ENCODE peak calls at places on chromosome 2, in nine cellular contexts. K, I, R, D, P, S, A, X and N are unnamed samples.
A peak's percentile ranks its signal among the peaks of the same experiment; 100 is the strongest.

GRCh38 chr2:169892951-169893350 is 65.7 kb downstream of the UBR3 start:
- DNase-seq in K (no peak), I (no peak), R (no peak), D (no peak), P (no peak), S (no peak), A (no peak), X (no peak), N (no peak)

GRCh38 chr2:147331790-147332419 is 512.9 kb upstream of the ACVR2A start:
- DNase-seq in K (no peak), I (no peak), R (peak; percentile 11), D (peak; percentile 2), P (peak; percentile 34), S (no peak), A (peak; percentile 38), X (no peak), N (no peak)

GRCh38 chr2:110747522-110748488 is 15.4 kb downstream of the ACOXL start:
- DNase-seq in K (no peak), I (no peak), R (no peak), D (no peak), P (no peak), S (no peak), A (no peak), X (no peak), N (no peak)

GRCh38 chr2:33033524-33034150 is 86.9 kb downstream of the LTBP1 start:
- DNase-seq in K (no peak), I (no peak), R (peak; percentile 69), D (peak; percentile 38), P (no peak), S (no peak), A (no peak), X (peak; percentile 39), N (no peak)

GRCh38 chr2:225737556-225737955 is 338.0 kb downstream of the NYAP2 start:
- DNase-seq in K (no peak), I (no peak), R (no peak), D (no peak), P (no peak), S (no peak), A (no peak), X (no peak), N (no peak)

GRCh38 chr2:9003616-9004337 is at the start of gene MBOAT2:
- DNase-seq in K (peak; percentile 92), I (peak; percentile 93), R (peak; percentile 92), D (peak; percentile 95), P (peak; percentile 86), S (peak; percentile 43), A (peak; percentile 87), X (peak; percentile 100), N (peak; percentile 69)

GRCh38 chr2:96527052-96527964 is 9.2 kb upstream of the ARID5A start:
- DNase-seq in K (peak; percentile 69), I (peak; percentile 73), R (no peak), D (no peak), P (no peak), S (no peak), A (peak; percentile 42), X (peak; percentile 56), N (no peak)

GRCh38 chr2:43368483-43369385 is 142.3 kb upstream of the ZFP36L2 start:
- DNase-seq in K (no peak), I (no peak), R (no peak), D (no peak), P (no peak), S (no peak), A (no peak), X (no peak), N (no peak)

GRCh38 chr2:162058973-162059668 is 14.9 kb downstream of the DPP4 start:
- DNase-seq in K (no peak), I (no peak), R (no peak), D (no peak), P (no peak), S (peak; percentile 84), A (no peak), X (no peak), N (no peak)

GRCh38 chr2:38428940-38429339 is 51.9 kb upstream of the ATL2 start:
- DNase-seq in K (no peak), I (no peak), R (no peak), D (no peak), P (no peak), S (no peak), A (no peak), X (no peak), N (no peak)

GRCh38 chr2:108921096-108922030 is 67.7 kb downstream of the EDAR start:
- DNase-seq in K (peak; percentile 48), I (no peak), R (no peak), D (no peak), P (peak; percentile 16), S (no peak), A (peak; percentile 3), X (no peak), N (no peak)

GRCh38 chr2:163375472-163375871 is 360.3 kb downstream of the FIGN start:
- DNase-seq in K (no peak), I (no peak), R (peak; percentile 1), D (no peak), P (no peak), S (no peak), A (no peak), X (no peak), N (no peak)

GRCh38 chr2:172253190-172254052 is 150.7 kb upstream of the DLX2 start:
- DNase-seq in K (no peak), I (no peak), R (peak; percentile 95), D (peak; percentile 68), P (peak; percentile 50), S (no peak), A (peak; percentile 70), X (peak; percentile 34), N (no peak)

GRCh38 chr2:133266075-133266925 is 302.0 kb downstream of the NCKAP5 start:
- DNase-seq in K (no peak), I (peak; percentile 58), R (peak; percentile 64), D (no peak), P (peak; percentile 27), S (no peak), A (no peak), X (peak; percentile 70), N (no peak)

GRCh38 chr2:176117162-176117822 is 714 bp downstream of the HOXD10 start:
- DNase-seq in K (peak; percentile 48), I (peak; percentile 10), R (no peak), D (no peak), P (no peak), S (no peak), A (no peak), X (no peak), N (no peak)

GRCh38 chr2:166375205-166375735 is 474 bp downstream of the SCN9A start:
- DNase-seq in K (no peak), I (no peak), R (peak; percentile 36), D (no peak), P (no peak), S (no peak), A (no peak), X (peak; percentile 42), N (no peak)

DNA sequence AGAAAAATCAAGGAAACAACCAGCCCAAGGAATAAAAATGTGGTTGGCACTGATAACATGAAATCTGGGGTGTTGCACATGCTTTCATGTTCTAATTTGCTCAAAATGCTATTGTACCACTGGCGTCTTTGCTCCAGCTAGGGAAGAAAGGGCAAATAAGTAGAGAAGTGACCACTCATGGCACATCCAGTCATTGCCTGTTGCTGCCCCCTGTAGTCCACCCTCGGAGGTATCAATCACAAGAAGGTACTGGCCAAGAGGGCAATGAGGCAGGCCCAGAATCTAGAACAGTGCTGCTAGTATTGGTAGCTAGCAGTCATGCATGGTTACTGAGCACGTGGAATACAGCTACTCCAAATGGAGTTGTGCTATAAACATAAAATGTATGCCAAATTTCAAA is 213.4 kb downstream of the CDCA7 start:
- DNase-seq in K (no peak), I (no peak), R (peak; percentile 65), D (peak; percentile 46), P (no peak), S (no peak), A (peak; percentile 36), X (peak; percentile 6), N (peak; percentile 19)
- TF ChIP-seq CTCF in K (no peak), I (no peak), R (peak; percentile 53), D (peak; percentile 65), P (no peak), S (no peak), A (no peak), X (peak; percentile 32), N (no peak)

DNA sequence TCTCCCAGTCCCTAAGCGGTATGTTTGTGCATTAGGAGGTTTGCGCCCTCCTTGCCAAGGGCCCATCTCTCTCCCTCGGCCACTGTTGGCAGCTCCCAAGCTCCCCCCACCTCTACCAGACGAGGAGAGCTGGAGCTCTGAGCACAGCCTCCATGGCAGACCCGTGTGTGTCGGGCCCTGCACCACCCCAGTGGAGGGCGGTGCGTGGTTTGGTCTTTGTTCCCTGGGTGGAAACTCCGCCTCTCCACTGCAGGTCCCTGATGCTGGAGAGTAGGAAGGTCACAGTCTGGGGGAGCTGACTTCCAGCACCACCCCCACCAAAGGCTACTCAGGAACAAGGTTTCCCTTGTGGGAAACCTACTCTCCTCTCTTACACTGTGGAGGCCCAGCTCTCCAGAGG is 162.6 kb upstream of the FHL2 start:
- DNase-seq in K (no peak), I (no peak), R (no peak), D (no peak), P (no peak), S (no peak), A (no peak), X (no peak), N (no peak)
- TF ChIP-seq EP300 in K (no peak), I (no peak), R (no peak), D (no peak), P (no peak), S (no peak), A (no peak), X (no peak), N (no peak)

GRCh38 chr2:152718047-152718908 is at the start of gene ARL6IP6:
- DNase-seq in K (peak; percentile 95), I (peak; percentile 91), R (peak; percentile 92), D (peak; percentile 97), P (peak; percentile 93), S (peak; percentile 64), A (peak; percentile 95), X (peak; percentile 90), N (peak; percentile 90)

GRCh38 chr2:152715112-152715511 is 2.1 kb downstream of the PRPF40A start:
- DNase-seq in K (no peak), I (no peak), R (no peak), D (no peak), P (no peak), S (no peak), A (no peak), X (no peak), N (no peak)

GRCh38 chr2:152716805-152717241 is 438 bp downstream of the PRPF40A start:
- DNase-seq in K (no peak), I (peak; percentile 44), R (peak; percentile 63), D (peak; percentile 74), P (no peak), S (no peak), A (peak; percentile 35), X (peak; percentile 11), N (no peak)

GRCh38 chr2:152717242-152718046 is at the start of gene PRPF40A:
- DNase-seq in K (peak; percentile 99), I (peak; percentile 99), R (peak; percentile 98), D (peak; percentile 99), P (peak; percentile 99), S (peak; percentile 92), A (peak; percentile 99), X (peak; percentile 94), N (peak; percentile 97)

GRCh38 chr2:152715854-152716428 is 1.3 kb downstream of the PRPF40A start:
- DNase-seq in K (no peak), I (no peak), R (peak; percentile 80), D (peak; percentile 81), P (no peak), S (no peak), A (no peak), X (peak; percentile 37), N (no peak)
- TF ChIP-seq CTCF in K (no peak), I (no peak), R (peak; percentile 64), D (peak; percentile 86), P (no peak), S (peak; percentile 73), A (peak; percentile 22), X (peak; percentile 73), N (no peak)

GRCh38 chr2:72027426-72028161 is 120.1 kb downstream of the CYP26B1 start:
- DNase-seq in K (no peak), I (no peak), R (no peak), D (no peak), P (peak; percentile 14), S (no peak), A (no peak), X (no peak), N (no peak)
- TF ChIP-seq EP300 in K (no peak), I (no peak), R (no peak), D (no peak), P (no peak), S (no peak), A (no peak), X (no peak), N (no peak)